ENCODE peak calls at places on chromosomes 5 and 9, in six cellular contexts. P, W, M, U, A and O are unnamed samples.
A peak's percentile ranks its signal among the peaks of the same experiment; 100 is the strongest.

GRCh38 chr5:158553946-158554336 is 545.8 kb downstream of the EBF1 start:
- DNase-seq in M (no peak), U (no peak), A (no peak), W (no peak), P (no peak), O (no peak)

GRCh38 chr5:177473461-177473991 is at the start of gene DBN1:
- DNase-seq in M (peak; percentile 61), W (peak; percentile 98), P (peak; percentile 89), A (no peak), U (no peak), O (peak; percentile 87)

GRCh38 chr9:73573235-73573634 is 421.6 kb downstream of the ANXA1 start:
- DNase-seq in P (no peak), A (no peak), U (no peak), W (no peak), M (no peak), O (no peak)

GRCh38 chr5:107805819-107806218 is 135.1 kb upstream of the EFNA5 start:
- DNase-seq in W (no peak), A (no peak), P (peak; percentile 66), M (no peak), U (no peak), O (no peak)

GRCh38 chr5:93017854-93018253 is 563.2 kb downstream of the NR2F1-AS1 start:
- DNase-seq in U (no peak), P (no peak), W (no peak), A (no peak), M (peak; percentile 91), O (peak; percentile 87)

GRCh38 chr5:78758169-78758839 is 109.7 kb upstream of the LHFPL2 start:
- DNase-seq in U (peak; percentile 80), A (no peak), W (no peak), M (no peak), P (no peak), O (peak; percentile 6)

GRCh38 chr9:125343518-125344284 is 82.1 kb downstream of the GAPVD1 start:
- DNase-seq in W (no peak), A (no peak), P (peak; percentile 89), M (peak; percentile 56), U (no peak), O (peak; percentile 61)

GRCh38 chr9:16281707-16282106 is 588.8 kb downstream of the BNC2 start:
- DNase-seq in P (no peak), A (no peak), M (peak; percentile 58), W (no peak), U (no peak), O (no peak)

GRCh38 chr9:98142182-98142924 is 23.3 kb upstream of the TRIM14 start:
- DNase-seq in P (no peak), A (no peak), W (peak; percentile 49), M (peak; percentile 88), U (no peak), O (no peak)

GRCh38 chr9:13427587-13427986 is 148.1 kb upstream of the MPDZ start:
- DNase-seq in W (peak; percentile 30), U (peak; percentile 35), M (peak; percentile 56), P (peak; percentile 60), A (no peak), O (peak; percentile 47)

GRCh38 chr5:178619390-178619789 is 7.5 kb downstream of the CLK4 start:
- DNase-seq in M (no peak), A (no peak), U (no peak), P (no peak), W (no peak), O (no peak)

GRCh38 chr5:15431923-15432322 is 68.1 kb upstream of the FBXL7 start:
- DNase-seq in M (no peak), U (peak; percentile 75), P (no peak), W (no peak), A (no peak), O (no peak)

GRCh38 chr5:81233080-81233634 is at the start of gene CKMT2:
- DNase-seq in W (no peak), P (peak; percentile 67), U (no peak), M (no peak), A (no peak), O (peak; percentile 46)

GRCh38 chr5:11289733-11290132 is 528.7 kb upstream of the DAP start:
- DNase-seq in P (peak; percentile 21), A (no peak), U (no peak), W (no peak), M (no peak), O (no peak)
- TF ChIP-seq EZH2phosphoT487 in P (no peak), A (no peak), U (no peak), W (no peak), M (no peak), O (no peak)

DNA sequence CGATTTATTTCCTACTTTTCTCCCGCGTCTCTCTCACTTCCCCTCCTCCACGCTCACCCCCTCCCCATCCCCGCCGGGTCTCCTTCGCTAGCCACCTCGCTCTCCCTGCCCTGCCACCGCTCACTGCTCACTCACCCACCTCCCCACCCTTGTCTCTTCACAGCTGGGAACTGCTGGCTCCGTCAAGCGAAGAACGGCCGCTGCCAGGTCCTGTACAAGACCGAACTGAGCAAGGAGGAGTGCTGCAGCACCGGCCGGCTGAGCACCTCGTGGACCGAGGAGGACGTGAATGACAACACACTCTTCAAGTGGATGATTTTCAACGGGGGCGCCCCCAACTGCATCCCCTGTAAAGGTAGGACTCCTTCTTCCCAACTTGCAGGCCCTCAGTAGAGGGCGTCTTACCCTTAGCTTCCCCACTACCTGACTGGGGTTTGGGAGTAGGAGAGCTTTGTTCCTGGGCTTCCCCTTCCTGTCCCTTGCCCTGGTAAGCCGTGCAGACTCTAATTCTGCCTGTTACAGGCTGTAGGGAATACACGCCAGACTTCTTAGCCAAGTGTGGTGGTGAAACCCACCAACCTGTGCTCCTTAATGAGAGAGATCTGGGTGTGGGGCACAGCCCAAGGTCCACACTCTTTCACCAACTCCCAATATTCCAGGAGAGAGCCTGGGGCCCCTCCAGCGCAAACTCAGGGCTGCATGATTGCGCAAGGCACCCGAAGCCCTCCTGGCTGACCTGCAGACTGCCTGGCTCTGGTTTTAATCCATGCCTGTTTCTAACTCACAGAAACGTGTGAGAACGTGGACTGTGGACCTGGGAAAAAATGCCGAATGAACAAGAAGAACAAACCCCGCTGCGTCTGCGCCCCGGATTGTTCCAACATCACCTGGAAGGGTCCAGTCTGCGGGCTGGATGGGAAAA is 2.5 kb downstream of the FST start:
- DNase-seq in P (peak; percentile 77), U (peak; percentile 19), A (no peak), W (peak; percentile 26), M (no peak), O (peak; percentile 51)
- H3K9ac ChIP-seq in P (no peak overlapping the region), U (peak overlapping the region; percentile 7), A (no peak overlapping the region), W (peak overlapping the region; percentile 98), M (peak overlapping the region; percentile 99), O (peak overlapping the region; percentile 93)

GRCh38 chr9:11417782-11418181 is 805.0 kb upstream of the PTPRD start:
- DNase-seq in P (no peak), U (no peak), M (no peak), A (no peak), W (no peak), O (no peak)
- TF ChIP-seq EZH2phosphoT487 in P (no peak), U (no peak), M (no peak), A (no peak), W (no peak), O (no peak)

GRCh38 chr9:130682490-130683121 is 11.0 kb upstream of the EXOSC2 start:
- DNase-seq in M (peak; percentile 85), W (peak; percentile 89), U (peak; percentile 56), A (peak; percentile 69), P (peak; percentile 90), O (peak; percentile 92)
- H3K9ac ChIP-seq in M (no peak overlapping the region), W (no peak overlapping the region), U (no peak overlapping the region), A (peak overlapping the region; percentile 66), P (no peak overlapping the region), O (no peak overlapping the region)

GRCh38 chr5:113169720-113170119 is 193.1 kb downstream of the DCP2 start:
- DNase-seq in A (no peak), P (no peak), W (no peak), U (no peak), M (no peak), O (no peak)

GRCh38 chr5:113167985-113168384 is 191.4 kb downstream of the DCP2 start:
- DNase-seq in A (no peak), P (no peak), M (no peak), W (no peak), U (no peak), O (no peak)

GRCh38 chr5:113164016-113164415 is 187.4 kb downstream of the DCP2 start:
- DNase-seq in A (no peak), U (no peak), W (no peak), M (no peak), P (no peak), O (no peak)

GRCh38 chr5:113166285-113166684 is 189.7 kb downstream of the DCP2 start:
- DNase-seq in A (no peak), W (no peak), P (no peak), U (no peak), M (no peak), O (peak; percentile 63)

GRCh38 chr5:113166710-113167366 is 190.2 kb downstream of the DCP2 start:
- DNase-seq in W (no peak), M (peak; percentile 91), A (peak; percentile 97), P (peak; percentile 8), U (no peak), O (peak; percentile 95)
- TF ChIP-seq EZH2phosphoT487 in W (no peak), M (no peak), A (no peak), P (no peak), U (no peak), O (no peak)

GRCh38 chr5:136155078-136155477 is 22.4 kb downstream of the SMAD5 start:
- DNase-seq in M (no peak), A (no peak), U (no peak), P (no peak), W (no peak), O (no peak)
- H3K9ac ChIP-seq in M (no peak overlapping the region), A (no peak overlapping the region), U (no peak overlapping the region), P (no peak overlapping the region), W (no peak overlapping the region), O (no peak overlapping the region)

GRCh38 chr9:10649076-10649475 is 36.3 kb upstream of the PTPRD start:
- DNase-seq in M (peak; percentile 57), P (no peak), U (no peak), W (no peak), A (no peak), O (no peak)
- TF ChIP-seq EZH2phosphoT487 in M (no peak), P (no peak), U (no peak), W (no peak), A (no peak), O (no peak)

GRCh38 chr5:122363623-122364022 is 51.6 kb downstream of the SNCAIP start:
- DNase-seq in P (no peak), U (no peak), M (no peak), W (no peak), A (no peak), O (no peak)
- H3K9ac ChIP-seq in P (no peak overlapping the region), U (no peak overlapping the region), M (no peak overlapping the region), W (no peak overlapping the region), A (no peak overlapping the region), O (no peak overlapping the region)

GRCh38 chr9:118473527-118473926 is 769.3 kb downstream of the TLR4 start:
- DNase-seq in P (peak; percentile 63), U (no peak), M (no peak), W (no peak), A (no peak), O (no peak)
- TF ChIP-seq EZH2phosphoT487 in P (no peak), U (no peak), M (no peak), W (no peak), A (no peak), O (no peak)